ENCODE peak calls at places on chromosomes 5 and 9, in ten cellular contexts. Q, Y, G, Z, J, B, A, D, V and C are unnamed samples. For H3K4me1, the result is how much of the 10 kb centered on the place peaks cover.

GRCh38 chr5:141476132-141476909 is 555 bp downstream of the PCDHGC3 start:
- DNase-seq in Q (peak), Y (peak), G (peak), Z (peak), J (peak), B (peak), A (no peak), D (peak), V (peak), C (peak)

GRCh38 chr9:83715221-83715620 is 7.5 kb upstream of the UBQLN1 start:
- DNase-seq in Q (no peak), Y (no peak), G (no peak), Z (no peak), J (no peak), B (no peak), A (no peak), D (no peak), V (no peak), C (no peak)

GRCh38 chr5:114176356-114176755 is 185.5 kb upstream of the KCNN2 start:
- DNase-seq in Q (no peak), Y (no peak), G (no peak), Z (no peak), J (no peak), B (no peak), A (no peak), D (no peak), V (no peak), C (no peak)

GRCh38 chr5:5432020-5432707 is 9.7 kb downstream of the ICE1 start:
- DNase-seq in Q (no peak), Y (no peak), G (no peak), Z (no peak), J (no peak), B (no peak), A (no peak), D (no peak), V (no peak), C (no peak)

GRCh38 chr5:36355513-36355912 is 53.8 kb upstream of the RANBP3L start:
- DNase-seq in Q (peak), Y (no peak), G (no peak), Z (no peak), J (no peak), B (no peak), A (no peak), D (no peak), V (no peak), C (no peak)

GRCh38 chr5:41371741-41372140 is 138.7 kb downstream of the PLCXD3 start:
- DNase-seq in Q (no peak), Y (peak), G (no peak), Z (no peak), J (no peak), B (no peak), A (no peak), D (no peak), V (no peak), C (no peak)

GRCh38 chr5:1782385-1783213 is 17.0 kb downstream of the MRPL36 start:
- DNase-seq in Q (no peak), Y (no peak), G (peak), Z (no peak), J (no peak), B (peak), A (peak), D (no peak), V (peak), C (no peak)

GRCh38 chr9:134373269-134373668 is 47.0 kb downstream of the RXRA start:
- DNase-seq in Q (no peak), Y (no peak), G (no peak), Z (no peak), J (no peak), B (no peak), A (no peak), D (no peak), V (no peak), C (no peak)

GRCh38 chr5:142797420-142797819 is 27.2 kb downstream of the ARHGAP26 start:
- DNase-seq in Q (no peak), Y (no peak), G (no peak), Z (no peak), J (no peak), B (no peak), A (no peak), D (no peak), V (no peak), C (no peak)

GRCh38 chr5:172870807-172871431 is 36.9 kb downstream of the ERGIC1 start:
- DNase-seq in Q (no peak), Y (no peak), G (no peak), Z (no peak), J (peak), B (peak), A (no peak), D (no peak), V (peak), C (peak)

GRCh38 chr5:452856-453710 is 10.1 kb downstream of the EXOC3 start:
- DNase-seq in Q (no peak), Y (no peak), G (peak), Z (no peak), J (no peak), B (peak), A (no peak), D (no peak), V (peak), C (no peak)

GRCh38 chr9:107732781-107733529 is 243.4 kb upstream of the KLF4 start:
- DNase-seq in Q (peak), Y (no peak), G (peak), Z (peak), J (peak), B (peak), A (no peak), D (peak), V (peak), C (peak)

GRCh38 chr9:117723986-117724654 is 19.9 kb downstream of the TLR4 start:
- DNase-seq in Q (no peak), Y (no peak), G (no peak), Z (no peak), J (no peak), B (no peak), A (no peak), D (no peak), V (no peak), C (no peak)

GRCh38 chr9:89596937-89597555 is 7.8 kb upstream of the GADD45G start:
- DNase-seq in Q (no peak), Y (no peak), G (no peak), Z (no peak), J (no peak), B (no peak), A (no peak), D (no peak), V (no peak), C (peak)

GRCh38 chr5:10201223-10201868 is 48.3 kb downstream of the ATPSCKMT start:
- DNase-seq in Q (no peak), Y (no peak), G (no peak), Z (no peak), J (no peak), B (no peak), A (no peak), D (no peak), V (no peak), C (no peak)

GRCh38 chr5:135010502-135011354 is 23.3 kb downstream of the PITX1 start:
- DNase-seq in Q (no peak), Y (no peak), G (no peak), Z (peak), J (no peak), B (no peak), A (peak), D (no peak), V (no peak), C (no peak)

GRCh38 chr9:76215066-76215465 is 179.2 kb downstream of the RFK start:
- DNase-seq in Q (no peak), Y (no peak), G (no peak), Z (no peak), J (no peak), B (no peak), A (no peak), D (no peak), V (no peak), C (peak)

GRCh38 chr9:28921857-28922500 is 1348.7 kb upstream of the C9orf72 start:
- DNase-seq in Q (no peak), Y (no peak), G (no peak), Z (no peak), J (no peak), B (no peak), A (no peak), D (no peak), V (no peak), C (no peak)

GRCh38 chr9:73153793-73154227 is 2.1 kb downstream of the ANXA1 start:
- DNase-seq in Q (no peak), Y (peak), G (no peak), Z (no peak), J (no peak), B (no peak), A (no peak), D (no peak), V (no peak), C (no peak)

GRCh38 chr9:102985162-102985900 is 9.8 kb upstream of the CYLC2 start:
- DNase-seq in Q (no peak), Y (no peak), G (no peak), Z (no peak), J (no peak), B (no peak), A (no peak), D (no peak), V (no peak), C (no peak)

GRCh38 chr5:145697251-145698016 is 137.7 kb downstream of the PRELID2 start:
- DNase-seq in Q (peak), Y (peak), G (no peak), Z (no peak), J (no peak), B (no peak), A (no peak), D (no peak), V (no peak), C (peak)

GRCh38 chr5:146283344-146283761 is 55.3 kb upstream of the POU4F3 start:
- DNase-seq in Q (no peak), Y (peak), G (no peak), Z (no peak), J (no peak), B (no peak), A (no peak), D (no peak), V (no peak), C (no peak)

GRCh38 chr5:151675225-151675955 is 11.3 kb downstream of the SPARC start:
- DNase-seq in Q (no peak), Y (no peak), G (peak), Z (no peak), J (no peak), B (no peak), A (no peak), D (no peak), V (no peak), C (no peak)

GRCh38 chr9:14075218-14075617 is 238.7 kb downstream of the NFIB start:
- DNase-seq in Q (no peak), Y (no peak), G (no peak), Z (no peak), J (no peak), B (no peak), A (no peak), D (no peak), V (no peak), C (no peak)

GRCh38 chr9:38142201-38142600 is 73.2 kb upstream of the SHB start:
- DNase-seq in Q (no peak), Y (no peak), G (no peak), Z (no peak), J (no peak), B (no peak), A (no peak), D (no peak), V (no peak), C (no peak)

GRCh38 chr5:128667751-128668150 is 129.7 kb upstream of the FBN2 start:
- DNase-seq in Q (no peak), Y (no peak), G (no peak), Z (no peak), J (no peak), B (no peak), A (no peak), D (no peak), V (no peak), C (no peak)

GRCh38 chr5:168362097-168362885 is 70.8 kb downstream of the WWC1 start:
- DNase-seq in Q (peak), Y (no peak), G (no peak), Z (peak), J (no peak), B (no peak), A (no peak), D (no peak), V (no peak), C (no peak)

GRCh38 chr5:105885266-105885665 is 1785.5 kb downstream of the EFNA5 start:
- DNase-seq in Q (no peak), Y (no peak), G (no peak), Z (no peak), J (no peak), B (no peak), A (no peak), D (no peak), V (no peak), C (no peak)

GRCh38 chr5:151615431-151615830 is 24.3 kb upstream of the FAT2 start:
- DNase-seq in Q (no peak), Y (no peak), G (no peak), Z (no peak), J (no peak), B (no peak), A (no peak), D (no peak), V (no peak), C (no peak)

GRCh38 chr5:178548751-178549150 is 41.4 kb downstream of the COL23A1 start:
- DNase-seq in Q (no peak), Y (no peak), G (peak), Z (no peak), J (no peak), B (no peak), A (no peak), D (no peak), V (no peak), C (no peak)

GRCh38 chr5:45893309-45893708 is 197.1 kb upstream of the HCN1 start:
- DNase-seq in Q (no peak), Y (no peak), G (no peak), Z (no peak), J (no peak), B (no peak), A (no peak), D (no peak), V (no peak), C (no peak)

GRCh38 chr9:126775926-126776325 is 28.9 kb upstream of the ZBTB43 start:
- DNase-seq in Q (no peak), Y (no peak), G (no peak), Z (no peak), J (no peak), B (no peak), A (no peak), D (no peak), V (no peak), C (no peak)

GRCh38 chr5:14483504-14484157 is 98.0 kb upstream of the OTULINL start:
- DNase-seq in Q (no peak), Y (no peak), G (no peak), Z (no peak), J (no peak), B (no peak), A (no peak), D (no peak), V (no peak), C (no peak)

GRCh38 chr5:127521138-127521770 is 3.8 kb downstream of the PRRC1 start:
- DNase-seq in Q (no peak), Y (no peak), G (no peak), Z (no peak), J (no peak), B (no peak), A (no peak), D (no peak), V (no peak), C (no peak)

GRCh38 chr9:31847963-31848362 is 536.5 kb upstream of the ACO1 start:
- DNase-seq in Q (no peak), Y (no peak), G (no peak), Z (no peak), J (no peak), B (no peak), A (no peak), D (no peak), V (no peak), C (no peak)

GRCh38 chr5:109981979-109982378 is 292.3 kb downstream of the MAN2A1 start:
- DNase-seq in Q (no peak), Y (no peak), G (no peak), Z (no peak), J (no peak), B (no peak), A (no peak), D (no peak), V (no peak), C (no peak)

GRCh38 chr9:36141761-36142160 is 5.2 kb downstream of the GLIPR2 start:
- DNase-seq in Q (no peak), Y (no peak), G (peak), Z (no peak), J (no peak), B (no peak), A (no peak), D (no peak), V (no peak), C (no peak)
- H3K4me1 ChIP-seq in Q (under half), Y (under half), G (half or more), Z (half or more), J (under half), B (half or more), A (under half), D (under half), V (under half), C (under half)

DNA sequence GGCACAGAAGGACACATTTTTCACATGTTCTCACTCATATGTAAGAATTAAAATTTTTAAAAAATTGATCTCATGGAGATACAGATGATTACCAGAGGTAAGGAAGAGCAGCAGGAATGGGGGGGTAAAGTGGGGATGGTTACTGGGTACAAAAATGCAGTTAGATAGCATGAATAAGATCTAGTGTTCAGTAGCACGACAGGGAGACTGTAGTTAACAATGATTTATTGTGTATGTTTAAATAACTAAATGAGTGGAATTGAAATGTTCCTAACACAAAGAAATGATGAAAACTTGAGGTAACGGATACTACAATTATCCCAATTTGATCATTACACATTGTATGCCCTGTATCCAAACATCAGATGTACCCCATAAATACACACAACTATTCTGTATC is 15.2 kb upstream of the TGFBI start:
- DNase-seq in Q (no peak), Y (no peak), G (no peak), Z (no peak), J (no peak), B (no peak), A (no peak), D (no peak), V (no peak), C (no peak)
- H3K27ac ChIP-seq in Q (no peak), Y (peak), G (peak), Z (no peak), J (no peak), B (no peak), A (no peak), D (no peak), V (no peak), C (no peak)

DNA sequence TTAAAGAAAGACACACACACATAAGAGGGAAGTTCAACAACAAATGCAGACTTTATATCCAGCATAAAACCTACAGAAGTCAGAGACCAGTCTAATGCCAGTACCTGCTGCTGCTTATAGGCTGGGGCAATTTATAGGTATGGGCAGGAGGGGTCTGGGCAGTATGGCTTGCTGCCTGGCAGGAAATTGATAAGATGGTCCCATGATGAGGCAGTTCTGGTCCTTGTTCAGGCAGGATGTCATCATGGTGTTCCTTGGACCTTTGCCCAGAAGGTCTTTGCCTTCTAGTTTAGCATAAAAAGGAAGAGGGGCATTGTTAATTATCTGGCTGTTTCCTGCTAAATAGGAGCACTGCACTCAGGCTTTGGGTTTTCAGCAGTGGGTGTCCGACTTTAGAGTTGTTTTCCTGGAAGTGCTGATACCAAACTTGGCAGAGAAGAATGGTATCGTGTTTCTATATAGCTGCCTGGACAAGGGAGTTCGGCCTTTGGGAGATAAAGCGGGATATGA is 10.4 kb upstream of the PDCD1LG2 start:
- DNase-seq in Q (no peak), Y (no peak), G (no peak), Z (no peak), J (no peak), B (no peak), A (no peak), D (no peak), V (no peak), C (peak)
- TF ChIP-seq POLR2A in Q (no peak), Y (no peak), G (no peak), Z (no peak), J (no peak), B (no peak), A (no peak), D (no peak), V (no peak), C (no peak)

DNA sequence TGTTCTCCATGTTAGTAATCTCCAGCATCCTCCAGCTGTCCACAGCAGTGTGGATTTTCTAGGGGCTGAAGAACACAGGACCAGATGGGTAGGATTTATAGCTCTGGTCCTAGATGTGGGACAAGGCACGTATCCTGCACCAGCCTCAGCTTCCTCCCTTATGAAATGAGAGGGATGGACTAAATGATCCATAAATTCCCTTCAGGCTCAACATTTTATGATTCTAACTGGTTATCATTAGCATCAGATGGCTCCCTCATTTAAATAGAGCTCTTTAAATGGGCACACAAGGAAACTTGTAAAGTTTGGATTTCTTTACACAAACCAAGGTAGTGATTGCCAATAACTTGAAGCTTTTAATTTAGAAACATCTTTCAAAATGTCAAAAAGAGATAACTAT is 97.7 kb downstream of the ESM1 start:
- DNase-seq in Q (no peak), Y (no peak), G (no peak), Z (no peak), J (no peak), B (no peak), A (no peak), D (no peak), V (no peak), C (no peak)
- H3K4me1 ChIP-seq in Q (under half), Y (under half), G (under half), Z (under half), J (under half), B (under half), A (under half), D (under half), V (under half), C (under half)

GRCh38 chr9:121133104-121133816 is 58.5 kb downstream of the CNTRL start:
- DNase-seq in Q (peak), Y (no peak), G (no peak), Z (peak), J (peak), B (no peak), A (no peak), D (no peak), V (no peak), C (no peak)
- H3K27ac ChIP-seq in Q (no peak), Y (no peak), G (no peak), Z (no peak), J (no peak), B (no peak), A (no peak), D (no peak), V (no peak), C (no peak)

DNA sequence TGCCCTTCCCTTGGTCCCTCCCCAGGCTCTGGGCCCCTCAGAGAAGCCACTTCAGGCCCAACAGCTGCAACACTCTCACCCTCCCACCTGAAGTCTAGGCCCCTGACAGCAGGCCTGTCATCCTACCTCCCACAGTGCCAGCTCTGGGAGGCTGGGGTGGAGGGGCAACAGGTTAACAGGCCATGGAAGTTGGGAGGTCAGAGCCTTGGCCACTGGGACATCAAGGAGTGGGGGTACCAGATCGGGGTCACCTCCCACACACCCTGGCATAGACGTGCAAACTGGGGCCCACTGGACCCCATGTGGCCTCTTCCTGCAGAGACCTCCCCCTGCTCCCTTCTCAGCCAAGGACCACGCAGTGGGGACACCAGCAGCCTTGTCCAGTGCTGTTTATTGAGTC is 2.8 kb downstream of the SSNA1 start:
- DNase-seq in Q (no peak), Y (no peak), G (no peak), Z (no peak), J (no peak), B (no peak), A (no peak), D (no peak), V (no peak), C (no peak)
- TF ChIP-seq POLR2A in Q (no peak), Y (no peak), G (no peak), Z (no peak), J (no peak), B (no peak), A (no peak), D (no peak), V (no peak), C (no peak)

GRCh38 chr5:124704594-124705284 is 41.7 kb downstream of the ZNF608 start:
- DNase-seq in Q (no peak), Y (no peak), G (no peak), Z (no peak), J (no peak), B (no peak), A (no peak), D (no peak), V (no peak), C (no peak)
- H3K4me1 ChIP-seq in Q (half or more), Y (under half), G (half or more), Z (under half), J (under half), B (under half), A (under half), D (under half), V (under half), C (under half)

DNA sequence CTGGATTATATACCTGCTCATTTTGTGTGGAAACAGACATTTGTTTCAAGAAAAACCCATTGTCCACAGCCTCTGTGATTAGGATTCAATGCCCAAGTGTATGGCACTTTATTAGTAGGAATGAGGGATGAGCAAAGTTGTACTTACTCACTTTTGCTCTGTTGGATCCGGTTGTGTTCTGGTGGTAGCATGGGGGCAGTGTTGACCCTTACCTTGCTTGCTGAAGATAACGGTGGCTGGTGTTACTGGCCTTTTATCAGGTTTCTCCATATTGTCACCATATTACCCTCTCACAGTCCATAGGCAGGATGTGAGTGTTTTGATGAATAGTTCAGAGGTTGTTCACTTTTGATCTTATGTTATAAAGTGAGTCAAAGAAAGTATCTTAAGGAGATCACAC is 42.7 kb upstream of the NUDT12 start:
- DNase-seq in Q (no peak), Y (no peak), G (no peak), Z (no peak), J (no peak), B (no peak), A (no peak), D (no peak), V (no peak), C (no peak)
- H3K27ac ChIP-seq in Q (no peak), Y (no peak), G (no peak), Z (no peak), J (no peak), B (no peak), A (no peak), D (no peak), V (no peak), C (no peak)